ENCODE peak calls at places on chromosomes 5 and 9, in seven cellular contexts. K, P, E, W, Q, C and J are unnamed samples.

GRCh38 chr9:133726401-133727276 is 11.5 kb downstream of the SARDH start:
- DNase-seq in K (peak), P (peak), E (peak), W (peak), Q (peak), C (no peak), J (no peak)

GRCh38 chr5:154943527-154943926 is 2.7 kb downstream of the MRPL22 start:
- DNase-seq in K (no peak), P (no peak), E (no peak), W (no peak), Q (no peak), C (no peak), J (no peak)

GRCh38 chr5:39370555-39371366 is 6.5 kb upstream of the C9 start:
- DNase-seq in K (no peak), P (no peak), E (no peak), W (no peak), Q (peak), C (no peak), J (no peak)

GRCh38 chr9:104301770-104302169 is 202.3 kb upstream of the OR13F1 start:
- DNase-seq in K (no peak), P (no peak), E (no peak), W (no peak), Q (no peak), C (no peak), J (no peak)

GRCh38 chr5:176637556-176637955 is 7.1 kb downstream of the EIF4E1B start:
- DNase-seq in K (no peak), P (no peak), E (no peak), W (no peak), Q (no peak), C (no peak), J (no peak)

GRCh38 chr9:33932078-33932807 is 115.3 kb downstream of the UBE2R2 start:
- DNase-seq in K (no peak), P (no peak), E (no peak), W (no peak), Q (no peak), C (no peak), J (no peak)

GRCh38 chr5:140114341-140115185 is 654 bp downstream of the PURA start:
- DNase-seq in K (peak), P (peak), E (peak), W (peak), Q (peak), C (no peak), J (peak)

GRCh38 chr5:84830265-84830664 is 445.6 kb upstream of the EDIL3 start:
- DNase-seq in K (no peak), P (no peak), E (peak), W (no peak), Q (no peak), C (no peak), J (no peak)

GRCh38 chr5:76249601-76250000 is 153.5 kb upstream of the IQGAP2 start:
- DNase-seq in K (no peak), P (no peak), E (no peak), W (no peak), Q (no peak), C (no peak), J (no peak)